ENCODE peak calls at places on chromosomes 5 and 9, in seven cellular contexts. J, C, V, K, G, A and R are unnamed samples.

GRCh38 chr5:89901983-89902382 is 507.6 kb downstream of the CETN3 start:
- DNase-seq in J (no peak), C (no peak), V (no peak), K (no peak), G (no peak), A (no peak), R (no peak)

GRCh38 chr9:125088752-125089151 is 54.6 kb downstream of the SCAI start:
- DNase-seq in J (no peak), C (no peak), V (no peak), K (no peak), G (no peak), A (no peak), R (no peak)

GRCh38 chr5:158977642-158978041 is 122.1 kb downstream of the EBF1 start:
- DNase-seq in J (no peak), C (no peak), V (no peak), K (peak), G (no peak), A (no peak), R (no peak)

GRCh38 chr5:144144956-144145751 is 25.3 kb downstream of the YIPF5 start:
- DNase-seq in J (no peak), C (no peak), V (no peak), K (peak), G (no peak), A (no peak), R (no peak)

GRCh38 chr5:131264453-131265200 is 774 bp downstream of the CDC42SE2 start:
- DNase-seq in J (no peak), C (peak), V (peak), K (peak), G (peak), A (peak), R (no peak)

GRCh38 chr5:170430871-170431437 is 41.8 kb upstream of the KCNMB1 start:
- DNase-seq in J (no peak), C (no peak), V (no peak), K (no peak), G (peak), A (no peak), R (no peak)

GRCh38 chr5:133993152-133993548 is 11.6 kb downstream of the VDAC1 start:
- DNase-seq in J (peak), C (peak), V (no peak), K (peak), G (no peak), A (no peak), R (peak)

GRCh38 chr9:121194730-121195129 is 6.9 kb downstream of the RAB14 start:
- DNase-seq in J (no peak), C (no peak), V (no peak), K (no peak), G (no peak), A (no peak), R (no peak)

GRCh38 chr5:171432076-171432475 is 12.6 kb downstream of the FGF18 start:
- DNase-seq in J (no peak), C (no peak), V (no peak), K (no peak), G (no peak), A (no peak), R (no peak)

GRCh38 chr5:56496581-56497063 is 263.5 kb upstream of the ANKRD55 start:
- DNase-seq in J (no peak), C (no peak), V (no peak), K (no peak), G (no peak), A (peak), R (no peak)

GRCh38 chr9:7979591-7979990 is 180.0 kb upstream of the DMAC1 start:
- DNase-seq in J (no peak), C (no peak), V (no peak), K (no peak), G (no peak), A (no peak), R (no peak)

GRCh38 chr9:33988219-33988890 is 60.3 kb downstream of the UBAP2 start:
- DNase-seq in J (peak), C (peak), V (peak), K (peak), G (no peak), A (no peak), R (no peak)

GRCh38 chr9:113625456-113625855 is 161.9 kb downstream of the RGS3 start:
- DNase-seq in J (no peak), C (no peak), V (no peak), K (no peak), G (no peak), A (no peak), R (no peak)

GRCh38 chr9:38066907-38067610 is 2.0 kb downstream of the SHB start:
- DNase-seq in J (no peak), C (no peak), V (peak), K (peak), G (peak), A (no peak), R (peak)

GRCh38 chr5:1794896-1795290 is 4.7 kb downstream of the MRPL36 start:
- DNase-seq in J (no peak), C (no peak), V (no peak), K (no peak), G (no peak), A (no peak), R (no peak)

GRCh38 chr5:1793301-1793740 is 6.3 kb downstream of the MRPL36 start:
- DNase-seq in J (peak), C (peak), V (no peak), K (peak), G (no peak), A (no peak), R (peak)

GRCh38 chr5:1791176-1791575 is 8.5 kb downstream of the MRPL36 start:
- DNase-seq in J (no peak), C (no peak), V (no peak), K (no peak), G (no peak), A (no peak), R (no peak)

GRCh38 chr5:1793966-1794895 is 5.4 kb downstream of the MRPL36 start:
- DNase-seq in J (peak), C (peak), V (no peak), K (peak), G (no peak), A (no peak), R (peak)

DNA sequence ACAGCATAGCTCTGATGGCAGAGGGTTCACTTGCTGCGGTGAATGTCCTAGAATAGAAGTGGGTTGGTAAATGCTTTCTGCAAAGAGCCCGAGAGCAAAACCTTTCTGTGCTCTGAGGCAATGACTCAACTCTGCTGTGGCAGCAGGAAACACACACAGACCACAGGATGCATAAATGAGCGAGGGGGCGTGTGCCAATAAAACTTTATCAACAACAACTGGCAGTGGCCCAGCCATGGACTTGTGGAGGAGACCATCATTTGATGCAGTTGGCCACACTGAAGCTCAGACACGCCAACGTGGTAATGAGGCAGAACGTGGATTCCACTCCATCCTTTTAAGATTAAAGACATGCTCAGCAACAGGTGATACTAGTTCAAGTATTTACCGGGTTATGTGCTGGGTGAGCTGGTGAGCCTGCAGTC is 6.8 kb downstream of the MRPL36 start:
- DNase-seq in J (peak), C (peak), V (peak), K (peak), G (no peak), A (no peak), R (peak)
- H3K4me3 ChIP-seq in J (no peak), C (no peak), V (peak), K (no peak), G (no peak), A (no peak), R (no peak)

GRCh38 chr5:135010502-135011354 is 23.3 kb downstream of the PITX1 start:
- DNase-seq in J (no peak), C (peak), V (no peak), K (no peak), G (no peak), A (no peak), R (no peak)
- TF ChIP-seq CTCF in J (peak), C (peak), V (no peak), K (no peak), G (peak), A (peak), R (peak)

GRCh38 chr5:40687316-40687715 is 7.6 kb downstream of the PTGER4 start:
- DNase-seq in J (no peak), C (no peak), V (peak), K (no peak), G (no peak), A (no peak), R (no peak)
- H3K4me3 ChIP-seq in J (no peak), C (no peak), V (no peak), K (no peak), G (no peak), A (no peak), R (no peak)

DNA sequence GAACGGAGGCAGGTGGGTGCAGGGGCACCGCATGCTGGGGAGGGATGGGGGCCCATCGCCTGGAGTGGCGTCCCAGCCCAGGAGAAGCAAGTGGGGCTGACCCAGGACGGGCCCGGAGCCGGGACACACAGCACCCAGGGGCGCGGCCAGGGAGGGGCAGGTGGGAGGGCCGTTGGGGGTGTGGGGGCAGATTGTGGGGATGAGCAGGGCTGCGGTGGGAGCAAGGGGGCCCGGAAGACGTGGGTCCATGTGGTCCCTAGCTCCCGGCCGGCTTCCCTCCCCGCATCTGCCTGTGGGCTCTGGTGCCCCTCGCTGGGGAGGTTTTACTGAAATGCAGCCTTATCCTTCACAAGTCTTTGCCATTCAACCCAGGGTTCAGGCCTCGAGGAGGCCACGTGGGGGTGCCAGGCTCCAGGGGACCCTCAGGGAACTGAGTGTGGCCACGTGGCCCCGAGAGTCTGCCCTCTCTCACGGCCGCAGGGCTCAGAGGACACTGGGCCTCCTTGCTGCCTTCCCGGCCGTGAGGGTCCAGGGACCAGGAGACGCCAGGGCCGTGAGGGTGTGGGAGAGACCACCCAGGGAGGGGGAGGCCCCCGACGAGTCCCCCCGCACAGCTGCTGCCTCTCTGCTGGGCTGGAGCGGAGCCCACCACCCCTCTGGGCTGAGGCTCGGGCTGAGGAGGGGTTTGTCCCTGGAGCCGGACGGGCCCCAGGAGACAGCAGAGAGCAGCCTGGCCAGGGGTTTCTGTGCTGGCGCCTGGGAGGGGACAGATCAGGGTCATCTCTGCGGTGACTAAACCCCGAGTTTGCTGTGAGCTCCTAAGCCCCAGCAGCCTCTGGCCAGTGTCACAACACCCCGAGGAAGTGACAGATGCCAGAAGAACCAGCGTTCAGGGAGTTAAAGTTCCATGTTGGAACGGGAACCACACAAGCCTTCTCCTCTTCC is 35.2 kb downstream of the SLC9A3 start:
- DNase-seq in J (no peak), C (no peak), V (no peak), K (no peak), G (no peak), A (no peak), R (no peak)
- TF ChIP-seq CTCF in J (no peak), C (no peak), V (no peak), K (no peak), G (no peak), A (no peak), R (no peak)